ENCODE peak calls at places on chromosomes 2 and 18, in eight cellular contexts. I is cardiac fibroblast, J is endodermal cell, N is ovary, R is mammary epithelial cell, E is cardiac muscle cell, Q is psoas muscle, D is fibroblast of lung. X is an unnamed sample.

GRCh38 chr2:1585635-1586034 is 158.7 kb downstream of the PXDN start:
- DNase-seq in J (peak), R (no peak), Q (no peak), D (no peak), E (no peak), N (no peak), I (no peak), X (no peak)

GRCh38 chr2:239570216-239570925 is 169.6 kb upstream of the HDAC4 start:
- DNase-seq in R (no peak), I (no peak), E (no peak), J (no peak), Q (no peak), N (no peak), D (no peak), X (no peak)

GRCh38 chr18:12242658-12243260 is 11.4 kb upstream of the CIDEA start:
- DNase-seq in N (no peak), I (no peak), Q (no peak), E (no peak), D (no peak), J (peak), R (no peak), X (no peak)

GRCh38 chr2:64654993-64655666 is 1.4 kb upstream of the SERTAD2 start:
- DNase-seq in J (no peak), I (peak), D (peak), Q (no peak), N (no peak), R (no peak), E (no peak), X (no peak)

GRCh38 chr2:136206613-136207012 is 88.7 kb upstream of the CXCR4 start:
- DNase-seq in E (no peak), J (no peak), Q (no peak), R (no peak), I (no peak), N (no peak), D (no peak), X (no peak)

GRCh38 chr2:176088048-176088936 is 4.2 kb upstream of the HOXD13 start:
- DNase-seq in R (peak), Q (peak), E (peak), I (peak), N (no peak), D (peak), J (peak), X (no peak)

GRCh38 chr2:31069926-31070325 is 68.3 kb downstream of the GALNT14 start:
- DNase-seq in N (no peak), D (no peak), E (no peak), Q (no peak), R (no peak), I (no peak), J (no peak), X (no peak)

GRCh38 chr2:120401275-120402069 is 55.5 kb downstream of the INHBB start:
- DNase-seq in E (no peak), I (no peak), D (no peak), J (peak), Q (no peak), N (no peak), R (no peak), X (no peak)

GRCh38 chr2:149185942-149186490 is 144.4 kb upstream of the LYPD6 start:
- DNase-seq in I (no peak), R (no peak), N (no peak), Q (no peak), D (peak), J (no peak), E (no peak), X (no peak)

GRCh38 chr2:100924520-100925451 is 77.3 kb upstream of the RPL31 start:
- DNase-seq in E (no peak), I (peak), D (peak), R (no peak), J (peak), N (no peak), Q (no peak), X (peak)

GRCh38 chr2:16031055-16031847 is 90.9 kb downstream of the MYCN start:
- DNase-seq in R (no peak), J (peak), I (no peak), E (peak), Q (no peak), N (no peak), D (no peak), X (no peak)

GRCh38 chr2:64112016-64112415 is 32.2 kb downstream of the PELI1 start:
- DNase-seq in Q (no peak), E (no peak), D (no peak), I (no peak), R (no peak), J (no peak), N (no peak), X (peak)

GRCh38 chr2:20356042-20356441 is 5.4 kb upstream of the PUM2 start:
- DNase-seq in I (peak), E (no peak), Q (no peak), N (no peak), J (no peak), R (peak), D (peak), X (peak)

GRCh38 chr2:72108121-72108520 is 39.5 kb downstream of the CYP26B1 start:
- DNase-seq in N (no peak), I (no peak), J (no peak), D (peak), E (no peak), Q (no peak), R (peak), X (no peak)

GRCh38 chr18:61334491-61334850 is 1.2 kb downstream of the CDH20 start:
- DNase-seq in D (no peak), Q (no peak), J (no peak), I (peak), R (no peak), N (no peak), E (no peak), X (no peak)

GRCh38 chr2:88307817-88308216 is 137.7 kb downstream of the THNSL2 start:
- DNase-seq in R (peak), Q (no peak), I (no peak), J (peak), E (peak), N (no peak), D (no peak), X (peak)

GRCh38 chr2:58283931-58284330 is 42.8 kb upstream of the FANCL start:
- DNase-seq in D (no peak), N (no peak), Q (no peak), J (no peak), R (no peak), E (no peak), I (no peak), X (no peak)

GRCh38 chr2:62536873-62537547 is 31.0 kb upstream of the TMEM17 start:
- DNase-seq in J (peak), D (no peak), R (no peak), N (no peak), Q (no peak), E (no peak), I (no peak), X (no peak)

GRCh38 chr18:10119991-10120390 is 206.2 kb downstream of the VAPA start:
- DNase-seq in I (no peak), N (no peak), Q (no peak), E (no peak), R (no peak), J (no peak), D (no peak), X (no peak)

DNA sequence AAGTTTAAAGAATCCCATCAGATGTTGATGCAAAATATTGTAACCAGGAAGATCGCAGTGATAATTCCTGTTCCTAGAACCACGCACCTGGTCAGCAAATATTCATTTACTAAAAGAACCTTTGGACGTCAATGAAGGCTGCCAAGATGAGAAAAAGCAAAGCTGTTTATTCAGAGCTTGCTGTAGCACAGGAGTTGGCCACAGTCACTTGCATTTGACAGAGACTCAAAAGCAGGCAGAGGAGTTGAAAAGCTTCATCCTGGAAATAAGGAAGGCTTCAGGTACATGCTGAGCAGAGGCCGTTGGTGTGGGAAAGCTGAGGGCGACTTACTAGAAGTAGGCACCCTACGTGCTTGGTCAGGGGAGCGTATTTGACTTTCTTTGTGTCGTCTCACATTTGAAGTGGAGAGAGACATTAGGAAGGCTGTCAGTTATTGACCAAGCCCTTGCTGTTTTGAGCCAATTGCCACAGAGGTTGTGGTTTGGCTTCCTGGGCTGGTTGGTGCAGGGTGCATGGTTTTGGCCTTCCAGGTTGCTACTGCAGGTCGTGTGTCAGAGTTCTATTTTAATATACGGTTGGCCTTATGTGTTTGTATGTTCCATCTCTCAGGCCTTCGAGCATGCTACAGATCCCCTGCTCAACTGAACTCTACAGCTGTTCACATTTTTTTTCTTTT is 289.6 kb downstream of the METTL4 start:
- DNase-seq in N (no peak), J (no peak), Q (no peak), D (no peak), I (no peak), R (no peak), E (no peak), X (no peak)
- H3K4me3 ChIP-seq in N (no peak), J (no peak), Q (no peak), D (no peak), I (no peak), R (no peak), E (no peak), X (no peak)

GRCh38 chr2:121755237-121756111 is at the start of gene TSN:
- DNase-seq in E (peak), R (peak), N (peak), J (peak), I (peak), Q (peak), D (peak), X (peak)
- TF ChIP-seq CTCF in E (no peak), R (no peak), N (peak), J (no peak), I (no peak), Q (no peak), D (no peak), X (no peak)

GRCh38 chr2:159366538-159366937 is 80.0 kb upstream of the WDSUB1 start:
- DNase-seq in E (no peak), R (no peak), N (no peak), Q (no peak), I (no peak), J (no peak), D (no peak), X (no peak)

GRCh38 chr2:159362094-159362493 is 75.6 kb upstream of the WDSUB1 start:
- DNase-seq in R (no peak), N (no peak), I (no peak), E (no peak), Q (no peak), J (no peak), D (no peak), X (no peak)

DNA sequence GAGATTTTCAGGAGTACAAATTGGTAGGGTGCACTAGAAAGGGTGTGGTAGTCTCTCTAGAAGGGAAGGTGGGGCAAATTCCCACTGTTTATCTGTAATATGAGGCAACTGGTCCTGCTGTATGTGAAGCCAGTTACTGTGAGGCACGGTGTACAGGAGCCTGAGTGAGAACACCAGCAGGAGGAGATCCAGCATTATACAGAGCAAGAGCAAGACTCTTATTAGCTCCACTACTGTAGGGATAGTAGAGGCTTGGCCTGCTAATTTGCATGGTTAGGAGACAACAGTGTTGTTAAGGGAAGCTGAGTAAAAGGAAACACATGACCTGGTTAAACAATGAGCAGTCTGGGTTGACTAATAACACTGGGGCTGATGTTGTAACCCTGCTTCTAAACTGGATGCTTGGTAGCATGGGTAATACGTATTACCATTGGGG is 76.3 kb upstream of the WDSUB1 start:
- DNase-seq in Q (no peak), N (no peak), I (peak), R (peak), J (no peak), D (peak), E (no peak), X (no peak)
- H3K4me3 ChIP-seq in Q (no peak), N (no peak), I (no peak), R (no peak), J (no peak), D (no peak), E (no peak), X (no peak)

GRCh38 chr2:217822296-217823252 is 180.2 kb downstream of the TNS1 start:
- DNase-seq in Q (no peak), R (peak), D (peak), E (no peak), J (peak), I (peak), N (no peak), X (peak)
- TF ChIP-seq CTCF in Q (no peak), R (peak), D (no peak), E (no peak), J (peak), I (peak), N (no peak), X (peak)

GRCh38 chr2:230715201-230715600 is 2.6 kb downstream of the CAB39 start:
- DNase-seq in D (peak), E (no peak), J (peak), I (peak), Q (no peak), R (no peak), N (no peak), X (no peak)
- H3K4me3 ChIP-seq in D (peak), E (no peak), J (peak), I (peak), Q (peak), R (no peak), N (no peak), X (no peak)

GRCh38 chr2:96549967-96550786 is 13.6 kb downstream of the ARID5A start:
- DNase-seq in R (no peak), D (no peak), E (peak), N (no peak), Q (peak), I (no peak), J (peak), X (no peak)
- TF ChIP-seq CTCF in R (peak), D (no peak), E (peak), N (no peak), Q (peak), I (no peak), J (peak), X (peak)

DNA sequence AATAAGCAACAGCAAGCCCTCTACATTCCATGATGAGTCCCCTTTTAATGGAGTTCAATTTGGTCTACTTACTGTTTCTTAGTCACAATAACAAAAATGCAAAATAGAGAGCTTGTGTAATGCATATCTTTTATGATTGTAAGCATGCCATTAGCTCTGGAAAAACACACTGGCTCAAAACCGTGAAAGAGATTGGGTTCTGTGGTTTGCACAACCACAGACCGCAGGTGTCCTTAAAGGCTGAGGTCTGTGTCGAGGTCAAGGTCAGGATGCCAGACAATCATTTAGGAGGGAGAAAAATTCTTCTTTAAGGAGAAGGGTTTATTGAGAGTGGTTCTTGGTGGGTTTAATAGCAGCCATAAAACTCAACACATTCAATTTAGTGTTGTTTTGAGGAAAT is 487.2 kb downstream of the GALR1 start:
- DNase-seq in E (no peak), R (no peak), I (no peak), Q (no peak), J (no peak), N (no peak), D (no peak), X (no peak)
- H3K4me3 ChIP-seq in E (no peak), R (no peak), I (no peak), Q (no peak), J (no peak), N (no peak), D (no peak), X (no peak)

GRCh38 chr2:104444840-104445239 is 409.1 kb upstream of the POU3F3 start:
- DNase-seq in R (no peak), N (no peak), J (no peak), I (no peak), E (no peak), Q (no peak), D (no peak), X (no peak)

GRCh38 chr2:104448661-104449410 is 405.1 kb upstream of the POU3F3 start:
- DNase-seq in E (no peak), J (no peak), N (no peak), I (no peak), R (no peak), Q (no peak), D (no peak), X (no peak)

GRCh38 chr2:104444392-104444791 is 409.5 kb upstream of the POU3F3 start:
- DNase-seq in E (no peak), N (no peak), Q (no peak), I (no peak), J (no peak), D (peak), R (no peak), X (no peak)

GRCh38 chr2:104452558-104452957 is 401.4 kb upstream of the POU3F3 start:
- DNase-seq in Q (no peak), I (no peak), E (no peak), D (no peak), R (no peak), N (no peak), J (no peak), X (no peak)

GRCh38 chr2:104447831-104448434 is 406.0 kb upstream of the POU3F3 start:
- DNase-seq in R (no peak), E (no peak), J (no peak), I (no peak), Q (no peak), N (no peak), D (no peak), X (no peak)
- TF ChIP-seq CTCF in R (no peak), E (no peak), J (peak), I (no peak), Q (no peak), N (no peak), D (no peak), X (no peak)

DNA sequence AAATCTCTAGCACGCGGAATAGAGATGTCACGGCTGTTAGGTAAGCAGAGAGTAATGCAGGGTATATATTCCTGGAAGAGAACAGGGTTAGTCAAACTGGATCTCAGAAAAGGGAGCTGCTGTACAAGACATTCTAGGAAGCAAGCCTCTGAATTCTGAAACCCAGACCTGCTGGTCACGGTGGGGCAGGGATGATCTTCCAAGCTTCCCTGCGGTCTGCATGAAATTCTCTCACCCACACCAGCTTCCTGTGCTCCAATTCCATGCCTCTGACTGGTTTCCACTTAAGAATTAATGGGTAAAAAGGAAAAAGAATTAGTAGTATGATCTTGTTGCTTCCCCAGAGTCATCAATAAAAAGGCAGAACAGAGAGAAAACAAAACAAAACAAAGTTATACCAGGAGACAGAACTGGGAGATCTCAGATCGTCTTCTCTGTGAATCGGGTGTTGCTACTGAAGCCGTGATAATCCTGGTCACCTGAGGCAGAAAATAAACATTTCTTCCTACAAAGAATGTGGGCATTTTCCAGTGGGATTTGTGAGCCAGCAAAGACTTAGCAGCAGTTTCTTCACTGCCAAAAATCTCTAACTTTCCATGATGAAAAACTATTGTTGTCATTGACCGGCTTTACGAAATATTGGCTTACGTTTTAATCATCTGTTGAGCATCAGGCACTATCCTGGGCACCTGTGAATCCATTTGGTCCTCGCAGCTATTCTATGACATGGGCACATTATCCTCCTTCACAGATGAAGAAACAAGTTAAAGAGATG is 5.3 kb upstream of the CYP27C1 start:
- DNase-seq in J (no peak), R (no peak), I (peak), N (no peak), E (no peak), Q (no peak), D (peak), X (no peak)
- H3K4me3 ChIP-seq in J (no peak), R (no peak), I (no peak), N (no peak), E (no peak), Q (no peak), D (no peak), X (no peak)